ENCODE peak calls at places on chromosomes 4 and X, in six cellular contexts. R, X, C, Q, N and J are unnamed samples.

GRCh38 chrX:80876877-80877276 is 67.2 kb upstream of the BRWD3 start:
- DNase-seq in R (peak; percentile 5), X (no peak), C (peak; percentile 7), Q (no peak), N (peak; percentile 33), J (peak; percentile 8)

GRCh38 chr4:168710353-168710946 is 213.6 kb downstream of the PALLD start:
- DNase-seq in R (peak; percentile 19), X (no peak), C (peak; percentile 18), Q (no peak), N (peak; percentile 11), J (peak; percentile 82)

GRCh38 chr4:175386776-175387507 is 425.1 kb downstream of the GPM6A start:
- DNase-seq in R (no peak), X (peak; percentile 64), C (no peak), Q (no peak), N (no peak), J (no peak)

GRCh38 chr4:41638203-41638602 is 100.2 kb downstream of the LIMCH1 start:
- DNase-seq in R (no peak), X (no peak), C (no peak), Q (no peak), N (no peak), J (no peak)

GRCh38 chr4:70601422-70602039 is 9.5 kb downstream of the AMBN start:
- DNase-seq in R (peak; percentile 6), X (peak; percentile 73), C (peak; percentile 62), Q (peak; percentile 57), N (peak; percentile 74), J (peak; percentile 56)

GRCh38 chr4:38949416-38950051 is 81.9 kb downstream of the FAM114A1 start:
- DNase-seq in R (no peak), X (no peak), C (no peak), Q (no peak), N (no peak), J (peak; percentile 16)

GRCh38 chr4:174714393-174715211 is 114.4 kb downstream of the GLRA3 start:
- DNase-seq in R (peak; percentile 36), X (peak; percentile 53), C (peak; percentile 17), Q (peak; percentile 10), N (peak; percentile 84), J (peak; percentile 10)

GRCh38 chr4:40702137-40702799 is 47.5 kb upstream of the NSUN7 start:
- DNase-seq in R (no peak), X (no peak), C (no peak), Q (no peak), N (no peak), J (no peak)

GRCh38 chrX:119552508-119552907 is 12.7 kb downstream of the STEEP1 start:
- DNase-seq in R (no peak), X (no peak), C (no peak), Q (no peak), N (no peak), J (no peak)

GRCh38 chrX:54357414-54358377 is at the start of gene WNK3:
- DNase-seq in R (peak; percentile 35), X (peak; percentile 88), C (peak; percentile 0), Q (peak; percentile 63), N (no peak), J (peak; percentile 69)

GRCh38 chrX:14922437-14922836 is 49.2 kb downstream of the MOSPD2 start:
- DNase-seq in R (no peak), X (no peak), C (no peak), Q (no peak), N (no peak), J (no peak)

GRCh38 chrX:617891-618290 is 12.7 kb upstream of the SHOX start:
- DNase-seq in R (no peak), X (no peak), C (no peak), Q (no peak), N (no peak), J (no peak)

GRCh38 chr4:158859661-158860060 is 90.8 kb downstream of the FNIP2 start:
- DNase-seq in R (no peak), X (no peak), C (no peak), Q (no peak), N (no peak), J (no peak)

GRCh38 chrX:24498975-24499374 is 33.9 kb downstream of the PDK3 start:
- DNase-seq in R (peak; percentile 25), X (no peak), C (no peak), Q (no peak), N (no peak), J (peak; percentile 21)

GRCh38 chr4:153432971-153433752 is 33.0 kb upstream of the TMEM131L start:
- DNase-seq in R (peak; percentile 5), X (peak; percentile 58), C (peak; percentile 79), Q (peak; percentile 19), N (peak; percentile 85), J (peak; percentile 45)

GRCh38 chr4:11701978-11702377 is 273.3 kb upstream of the HS3ST1 start:
- DNase-seq in R (no peak), X (peak; percentile 25), C (no peak), Q (no peak), N (no peak), J (no peak)

GRCh38 chr4:124641715-124642380 is 70.7 kb downstream of the ANKRD50 start:
- DNase-seq in R (peak; percentile 2), X (no peak), C (no peak), Q (no peak), N (peak; percentile 33), J (peak; percentile 86)

GRCh38 chr4:24576276-24576675 is 8.1 kb downstream of the DHX15 start:
- DNase-seq in R (no peak), X (no peak), C (no peak), Q (no peak), N (no peak), J (no peak)

GRCh38 chr4:174764105-174764729 is 64.8 kb downstream of the GLRA3 start:
- DNase-seq in R (peak; percentile 19), X (no peak), C (peak; percentile 29), Q (no peak), N (peak; percentile 65), J (peak; percentile 6)

GRCh38 chr4:110587666-110588285 is 35.1 kb downstream of the PITX2 start:
- DNase-seq in R (no peak), X (peak; percentile 17), C (no peak), Q (no peak), N (no peak), J (no peak)

GRCh38 chr4:145546556-145546955 is 64.9 kb downstream of the SMAD1 start:
- DNase-seq in R (no peak), X (no peak), C (no peak), Q (no peak), N (no peak), J (peak; percentile 91)

GRCh38 chrX:154526901-154527675 is 11.1 kb upstream of the FAM3A start:
- DNase-seq in R (no peak), X (peak; percentile 73), C (peak; percentile 56), Q (no peak), N (peak; percentile 86), J (peak; percentile 71)

GRCh38 chr4:161663844-161664243 is 500.0 kb downstream of the FSTL5 start:
- DNase-seq in R (no peak), X (no peak), C (no peak), Q (no peak), N (no peak), J (no peak)

GRCh38 chr4:81663368-81663767 is 191.7 kb upstream of the RASGEF1B start:
- DNase-seq in R (no peak), X (no peak), C (no peak), Q (no peak), N (no peak), J (no peak)

GRCh38 chrX:34631826-34632225 is 25.3 kb downstream of the TMEM47 start:
- DNase-seq in R (no peak), X (no peak), C (no peak), Q (no peak), N (no peak), J (peak; percentile 69)

GRCh38 chr4:4791299-4791798 is 68.1 kb upstream of the MSX1 start:
- DNase-seq in R (no peak), X (peak; percentile 31), C (no peak), Q (no peak), N (no peak), J (no peak)

DNA sequence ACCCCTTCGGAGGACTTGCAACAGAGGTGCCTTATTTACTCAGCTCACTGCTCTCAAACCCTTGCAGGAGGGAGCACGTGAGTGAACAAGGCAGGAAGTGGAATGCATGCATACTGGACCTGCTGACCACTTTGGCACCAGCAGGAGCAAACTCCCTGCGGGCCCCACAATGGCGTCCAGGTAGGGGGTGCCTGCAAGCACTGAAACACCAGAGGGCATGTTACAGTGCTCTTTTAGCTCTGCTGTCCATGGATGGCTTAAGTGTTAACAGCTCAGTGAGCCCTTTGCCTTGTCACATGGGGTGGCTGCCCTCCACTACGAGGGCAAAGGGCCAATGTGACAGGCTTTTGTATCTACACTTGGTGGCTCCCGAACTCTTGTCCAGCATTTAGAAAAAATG is 199.5 kb upstream of the UGT8 start:
- DNase-seq in R (no peak), X (peak; percentile 57), C (no peak), Q (no peak), N (no peak), J (no peak)
- TF ChIP-seq JUN in R (no peak), X (no peak), C (no peak), Q (no peak), N (no peak), J (no peak)

GRCh38 chr4:15143551-15143950 is 141.3 kb downstream of the CPEB2 start:
- DNase-seq in R (no peak), X (no peak), C (no peak), Q (no peak), N (no peak), J (no peak)

GRCh38 chr4:15142201-15142600 is 139.9 kb downstream of the CPEB2 start:
- DNase-seq in R (no peak), X (no peak), C (no peak), Q (no peak), N (no peak), J (no peak)

GRCh38 chr4:15145709-15146108 is 143.4 kb downstream of the CPEB2 start:
- DNase-seq in R (no peak), X (no peak), C (no peak), Q (no peak), N (no peak), J (no peak)

GRCh38 chr4:15144967-15145295 is 142.7 kb downstream of the CPEB2 start:
- DNase-seq in R (no peak), X (no peak), C (no peak), Q (no peak), N (no peak), J (no peak)

GRCh38 chr4:15144249-15144966 is 142.1 kb downstream of the CPEB2 start:
- DNase-seq in R (no peak), X (no peak), C (no peak), Q (no peak), N (no peak), J (no peak)
- TF ChIP-seq CTCF in R (peak; percentile 14), X (no peak), C (peak; percentile 30), Q (no peak), N (no peak), J (no peak)

GRCh38 chr4:177810210-177810609 is 368.0 kb upstream of the AGA start:
- DNase-seq in R (no peak), X (no peak), C (no peak), Q (no peak), N (no peak), J (no peak)

GRCh38 chr4:177809786-177810185 is 367.5 kb upstream of the AGA start:
- DNase-seq in R (no peak), X (no peak), C (no peak), Q (no peak), N (no peak), J (no peak)
- TF ChIP-seq JUN in R (no peak), X (no peak), C (no peak), Q (no peak), N (no peak), J (no peak)

DNA sequence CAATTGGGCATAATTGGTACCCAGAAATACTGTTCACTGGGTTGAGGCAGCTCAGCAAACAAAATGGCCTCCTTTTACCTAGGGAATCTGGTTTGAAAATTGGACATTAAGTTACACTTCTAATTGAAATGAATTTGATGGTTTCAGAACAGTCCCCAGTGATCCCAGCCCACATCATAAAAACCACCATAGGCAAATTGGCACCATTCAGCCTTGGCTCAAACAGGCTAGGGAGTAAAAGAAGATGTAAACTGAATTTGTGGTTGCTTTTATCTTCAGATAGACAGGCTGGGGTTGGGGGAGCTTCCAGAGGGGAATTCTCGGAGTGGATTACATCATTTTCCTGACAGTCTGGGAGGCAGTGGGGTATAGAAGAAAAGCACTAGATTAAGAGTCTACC is 576.5 kb downstream of the MID1IP1 start:
- DNase-seq in R (no peak), X (no peak), C (no peak), Q (no peak), N (no peak), J (no peak)
- TF ChIP-seq CTCF in R (no peak), X (no peak), C (no peak), Q (no peak), N (no peak), J (no peak)